ENCODE peak calls at places on chromosomes 5 and 9, in ten cellular contexts. K is germinal center, C is transverse colon, N is uterus, P is GDM1, H is fibroblast of the conjunctiva, T is cardiac muscle cell, U is NCI-H1417, M is HuH-7, V is DMS153. S is an unnamed sample.

GRCh38 chr9:79924836-79925235 is 353.1 kb downstream of the TLE4 start:
- DNase-seq in P (no peak), H (no peak), T (no peak), C (no peak), K (no peak), N (no peak), U (no peak), M (no peak), V (peak), S (no peak)

GRCh38 chr5:66223637-66224036 is 79.5 kb downstream of the SREK1 start:
- DNase-seq in M (no peak), N (peak), K (no peak), T (peak), P (no peak), H (no peak), V (no peak), U (no peak), C (no peak), S (no peak)

GRCh38 chr9:93591706-93592388 is 15.5 kb downstream of the PHF2 start:
- DNase-seq in U (peak), T (no peak), K (no peak), M (no peak), P (no peak), N (no peak), C (no peak), H (no peak), V (no peak), S (no peak)

GRCh38 chr9:14158911-14159310 is 155.0 kb downstream of the NFIB start:
- DNase-seq in K (no peak), U (no peak), P (no peak), V (no peak), T (peak), H (no peak), C (no peak), M (no peak), N (no peak), S (no peak)

GRCh38 chr9:84300271-84300670 is 40.3 kb downstream of the SLC28A3 start:
- DNase-seq in K (no peak), T (peak), P (no peak), V (no peak), H (no peak), U (no peak), N (no peak), C (no peak), M (no peak), S (no peak)

GRCh38 chr5:124746916-124747769 is 704 bp upstream of the ZNF608 start:
- DNase-seq in V (peak), K (peak), U (peak), P (no peak), M (no peak), N (peak), H (peak), T (peak), C (peak), S (peak)

GRCh38 chr9:127970401-127971313 is 10.1 kb downstream of the EEIG1 start:
- DNase-seq in V (peak), T (no peak), C (peak), H (no peak), N (no peak), M (no peak), P (no peak), K (peak), U (peak), S (peak)

GRCh38 chr5:83718195-83718825 is 2.3 kb downstream of the HAPLN1 start:
- DNase-seq in M (peak), H (peak), V (peak), P (peak), K (peak), T (peak), U (peak), C (peak), N (no peak), S (no peak)

GRCh38 chr9:15572200-15572599 is 19.4 kb downstream of the CCDC171 start:
- DNase-seq in M (no peak), V (no peak), T (no peak), K (no peak), P (no peak), H (no peak), U (no peak), C (no peak), N (no peak), S (no peak)

GRCh38 chr9:88237454-88238280 is 99.4 kb upstream of the SPATA31C2 start:
- DNase-seq in M (no peak), V (no peak), C (no peak), P (no peak), H (no peak), N (no peak), U (no peak), K (no peak), T (no peak), S (no peak)

GRCh38 chr9:87667164-87667738 is 58.7 kb upstream of the CTSL start:
- DNase-seq in N (no peak), U (no peak), T (no peak), P (peak), M (no peak), C (no peak), K (no peak), H (no peak), V (no peak), S (no peak)

GRCh38 chr5:126043684-126044083 is 379.5 kb upstream of the GRAMD2B start:
- DNase-seq in H (no peak), T (peak), V (no peak), N (no peak), M (no peak), P (no peak), U (no peak), C (no peak), K (no peak), S (no peak)

GRCh38 chr5:1468629-1469527 is 23.6 kb upstream of the SLC6A3 start:
- DNase-seq in U (no peak), H (no peak), C (no peak), M (no peak), T (no peak), P (no peak), K (no peak), V (no peak), N (peak), S (peak)

GRCh38 chr5:34411470-34412346 is 244.4 kb upstream of the RAI14 start:
- DNase-seq in P (no peak), V (peak), C (no peak), U (peak), M (no peak), K (no peak), N (no peak), T (peak), H (no peak), S (no peak)

GRCh38 chr9:131289301-131290038 is at the start of gene PLPP7:
- DNase-seq in C (peak), V (peak), U (peak), P (no peak), T (peak), H (peak), M (peak), K (no peak), N (peak), S (peak)

GRCh38 chr9:134700636-134701350 is 59.2 kb downstream of the COL5A1 start:
- DNase-seq in V (no peak), N (no peak), C (no peak), T (no peak), P (no peak), M (no peak), U (no peak), K (no peak), H (no peak), S (no peak)

GRCh38 chr9:88567870-88568269 is 32.9 kb downstream of the NXNL2 start:
- DNase-seq in H (no peak), N (no peak), U (no peak), M (no peak), K (no peak), P (no peak), V (no peak), T (no peak), C (no peak), S (no peak)

GRCh38 chr5:106311230-106311629 is 1359.5 kb downstream of the EFNA5 start:
- DNase-seq in K (no peak), V (no peak), P (no peak), U (no peak), T (peak), H (no peak), M (no peak), C (no peak), N (no peak), S (peak)

GRCh38 chr5:125140855-125141254 is 394.4 kb upstream of the ZNF608 start:
- DNase-seq in H (peak), P (no peak), T (peak), N (no peak), V (peak), M (peak), U (no peak), C (no peak), K (no peak), S (no peak)

GRCh38 chr5:125550237-125550636 is 803.8 kb upstream of the ZNF608 start:
- DNase-seq in M (no peak), P (no peak), V (no peak), C (no peak), U (peak), H (peak), T (peak), N (no peak), K (no peak), S (no peak)

GRCh38 chr5:14364576-14365472 is 216.8 kb upstream of the OTULINL start:
- DNase-seq in P (no peak), T (no peak), H (no peak), C (no peak), V (no peak), M (peak), N (no peak), U (peak), K (peak), S (no peak)

GRCh38 chr5:134095887-134096589 is 18.4 kb upstream of the TCF7 start:
- DNase-seq in C (no peak), U (no peak), M (no peak), H (no peak), N (no peak), T (peak), K (no peak), P (no peak), V (no peak), S (no peak)